ENCODE peak calls at places on chromosomes 13 and 19, in eight cellular contexts. O, N, C, L, B, P, T and W are unnamed samples.

GRCh38 chr19:17448190-17448967 is at the start of gene TMEM221:
- DNase-seq in O (no peak), N (no peak), C (no peak), L (no peak), B (peak), P (no peak), T (peak), W (no peak)

GRCh38 chr19:9362905-9363304 is at the start of gene ZNF177:
- DNase-seq in O (no peak), N (no peak), C (peak), L (no peak), B (no peak), P (peak), T (no peak), W (no peak)

GRCh38 chr13:61358599-61358998 is 57.0 kb downstream of the PCDH20 start:
- DNase-seq in O (no peak), N (no peak), C (no peak), L (no peak), B (no peak), P (no peak), T (no peak), W (no peak)

GRCh38 chr13:49585220-49586157 is at the start of gene RCBTB1:
- DNase-seq in O (peak), N (no peak), C (peak), L (peak), B (peak), P (peak), T (peak), W (no peak)

GRCh38 chr19:45474941-45475516 is 7.2 kb downstream of the FOSB start:
- DNase-seq in O (no peak), N (no peak), C (peak), L (no peak), B (no peak), P (no peak), T (peak), W (no peak)

GRCh38 chr19:45569619-45570421 is 14.8 kb downstream of the OPA3 start:
- DNase-seq in O (peak), N (no peak), C (no peak), L (no peak), B (peak), P (peak), T (peak), W (no peak)

GRCh38 chr19:49331616-49332055 is 3.6 kb upstream of the CD37 start:
- DNase-seq in O (no peak), N (no peak), C (peak), L (no peak), B (peak), P (peak), T (peak), W (peak)

GRCh38 chr19:17347361-17347760 is 10.0 kb downstream of the GTPBP3 start:
- DNase-seq in O (no peak), N (no peak), C (no peak), L (no peak), B (no peak), P (peak), T (peak), W (no peak)

GRCh38 chr19:39446365-39447084 is 1.1 kb downstream of the SUPT5H start:
- DNase-seq in O (no peak), N (no peak), C (no peak), L (no peak), B (no peak), P (no peak), T (no peak), W (no peak)

DNA sequence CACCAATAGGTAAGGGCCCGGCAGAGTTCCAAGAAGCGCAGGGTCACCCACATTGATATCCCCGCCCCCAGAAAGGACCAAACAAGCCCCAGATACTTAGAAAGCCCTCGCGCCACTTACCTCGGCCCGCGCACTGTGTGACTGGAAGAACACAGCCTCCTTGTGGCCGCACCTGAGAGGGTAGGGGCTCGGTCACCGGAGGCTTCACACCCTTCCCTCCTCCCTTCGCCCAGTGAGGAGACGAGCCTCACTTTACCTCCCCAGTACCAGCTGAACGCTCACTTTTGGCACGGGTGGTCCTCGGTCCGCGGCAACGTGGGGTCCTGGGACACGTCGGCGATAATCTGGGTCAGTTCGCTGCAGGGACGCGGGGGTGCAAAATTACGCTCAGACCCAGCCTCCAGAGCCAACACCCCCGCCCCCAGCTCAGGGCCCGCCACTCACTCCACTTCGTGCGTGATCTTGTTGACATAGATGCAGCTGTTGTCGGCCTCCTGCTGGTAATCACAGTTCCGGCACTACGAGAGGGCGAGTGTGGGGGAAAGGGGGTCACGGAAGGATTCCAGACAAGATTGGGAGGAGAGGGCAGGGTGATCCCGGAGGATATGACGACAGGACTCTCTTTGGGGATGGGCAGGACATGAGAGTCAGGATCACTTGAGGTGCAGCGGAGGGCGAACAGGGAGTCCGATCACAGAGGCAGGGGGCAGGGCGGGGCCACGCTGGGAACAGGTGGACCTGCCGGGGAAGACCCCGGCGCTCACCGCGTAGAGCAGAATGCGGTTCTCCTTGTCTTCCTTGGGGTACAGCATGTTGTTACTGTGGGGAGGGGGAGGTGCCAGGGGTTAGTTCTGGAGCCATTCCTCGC is 546 bp downstream of the POLR2I start:
- DNase-seq in O (no peak), N (no peak), C (peak), L (no peak), B (no peak), P (peak), T (peak), W (no peak)
- TF ChIP-seq CTCF in O (no peak), N (peak), C (peak), L (no peak), B (peak), P (peak), T (no peak), W (peak)

GRCh38 chr13:52845766-52846566 is 2.5 kb downstream of the PCDH8 start:
- DNase-seq in O (no peak), N (no peak), C (no peak), L (no peak), B (no peak), P (peak), T (peak), W (no peak)

GRCh38 chr13:52846567-52847321 is 1.7 kb downstream of the PCDH8 start:
- DNase-seq in O (no peak), N (no peak), C (no peak), L (no peak), B (no peak), P (peak), T (peak), W (no peak)

GRCh38 chr13:52847682-52848432 is 583 bp downstream of the PCDH8 start:
- DNase-seq in O (no peak), N (no peak), C (no peak), L (no peak), B (no peak), P (no peak), T (no peak), W (no peak)

GRCh38 chr13:52847322-52847681 is 1.1 kb downstream of the PCDH8 start:
- DNase-seq in O (no peak), N (no peak), C (no peak), L (no peak), B (no peak), P (no peak), T (no peak), W (no peak)

GRCh38 chr13:52845334-52845761 is 3.1 kb downstream of the PCDH8 start:
- DNase-seq in O (no peak), N (no peak), C (no peak), L (no peak), B (no peak), P (no peak), T (no peak), W (no peak)
- H3K4me3 ChIP-seq in O (no peak), N (no peak), C (no peak), L (no peak), B (no peak), P (no peak), T (no peak), W (no peak)

GRCh38 chr13:110887955-110888333 is 26.9 kb downstream of the ANKRD10 start:
- DNase-seq in O (no peak), N (no peak), C (no peak), L (no peak), B (no peak), P (no peak), T (no peak), W (no peak)

GRCh38 chr13:110886475-110887241 is 28.2 kb downstream of the ANKRD10 start:
- DNase-seq in O (no peak), N (no peak), C (no peak), L (no peak), B (no peak), P (no peak), T (no peak), W (no peak)

GRCh38 chr13:110887242-110887954 is 27.5 kb downstream of the ANKRD10 start:
- DNase-seq in O (no peak), N (no peak), C (no peak), L (no peak), B (no peak), P (peak), T (no peak), W (no peak)

GRCh38 chr13:110885516-110885915 is 29.4 kb downstream of the ANKRD10 start:
- DNase-seq in O (no peak), N (no peak), C (no peak), L (no peak), B (no peak), P (no peak), T (no peak), W (no peak)

DNA sequence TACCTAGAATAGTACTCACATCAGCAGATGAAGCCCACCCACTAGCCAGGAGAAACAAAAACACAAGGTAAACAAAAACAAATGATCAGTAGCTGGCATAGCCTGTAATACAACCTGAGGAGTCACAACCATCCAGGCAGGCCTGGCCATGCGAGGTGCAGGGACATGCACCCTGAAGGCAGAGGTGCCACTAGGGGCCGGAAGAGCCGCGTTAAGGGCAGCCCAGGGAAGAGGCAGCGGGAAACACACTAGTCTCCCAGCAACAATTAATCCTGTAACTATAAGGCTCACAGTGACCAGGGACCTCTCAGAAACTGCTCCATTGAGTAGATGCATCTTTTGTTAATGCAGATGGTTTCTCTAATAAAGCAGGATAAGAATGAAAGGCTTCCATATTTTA is 28.9 kb downstream of the ANKRD10 start:
- DNase-seq in O (no peak), N (no peak), C (no peak), L (no peak), B (no peak), P (no peak), T (no peak), W (no peak)
- TF ChIP-seq CTCF in O (no peak), N (no peak), C (peak), L (no peak), B (no peak), P (no peak), T (no peak), W (no peak)

DNA sequence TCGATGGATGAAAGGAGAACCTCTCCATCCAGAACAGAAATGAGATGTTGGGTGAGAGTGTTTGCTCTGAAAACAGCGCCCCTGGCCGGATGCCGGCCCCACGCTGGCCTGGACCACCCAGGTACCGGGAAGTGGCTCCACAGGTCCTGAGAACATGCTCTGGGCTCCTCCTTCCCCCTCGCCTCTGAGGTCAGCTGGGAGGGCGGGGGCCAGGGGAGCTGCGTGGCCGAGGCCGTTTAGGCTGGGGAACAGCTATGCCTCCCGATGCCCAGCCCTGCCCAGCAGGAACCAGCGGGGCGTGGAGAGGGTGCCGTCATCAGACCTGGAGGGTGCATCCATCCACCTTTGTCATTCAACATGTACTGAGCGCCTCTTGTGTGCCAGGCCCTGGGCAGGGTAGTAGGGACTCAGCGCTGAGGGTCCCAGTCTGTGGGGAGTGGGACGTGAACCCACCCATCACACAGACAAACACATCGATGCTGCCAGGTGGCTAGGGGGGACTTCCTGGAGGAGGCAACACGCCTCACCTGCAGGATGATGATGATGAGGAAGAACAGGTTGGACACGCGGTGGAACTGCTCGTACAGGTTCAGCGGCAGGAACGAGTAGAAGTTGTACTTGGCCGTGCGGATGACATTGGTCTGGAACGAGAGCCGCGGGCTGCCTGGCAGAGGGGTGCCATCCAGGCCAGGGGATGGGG is 4.2 kb downstream of the ATP8B3 start:
- DNase-seq in O (no peak), N (no peak), C (no peak), L (no peak), B (no peak), P (peak), T (no peak), W (no peak)
- H3K4me3 ChIP-seq in O (no peak), N (no peak), C (no peak), L (no peak), B (no peak), P (no peak), T (no peak), W (no peak)

DNA sequence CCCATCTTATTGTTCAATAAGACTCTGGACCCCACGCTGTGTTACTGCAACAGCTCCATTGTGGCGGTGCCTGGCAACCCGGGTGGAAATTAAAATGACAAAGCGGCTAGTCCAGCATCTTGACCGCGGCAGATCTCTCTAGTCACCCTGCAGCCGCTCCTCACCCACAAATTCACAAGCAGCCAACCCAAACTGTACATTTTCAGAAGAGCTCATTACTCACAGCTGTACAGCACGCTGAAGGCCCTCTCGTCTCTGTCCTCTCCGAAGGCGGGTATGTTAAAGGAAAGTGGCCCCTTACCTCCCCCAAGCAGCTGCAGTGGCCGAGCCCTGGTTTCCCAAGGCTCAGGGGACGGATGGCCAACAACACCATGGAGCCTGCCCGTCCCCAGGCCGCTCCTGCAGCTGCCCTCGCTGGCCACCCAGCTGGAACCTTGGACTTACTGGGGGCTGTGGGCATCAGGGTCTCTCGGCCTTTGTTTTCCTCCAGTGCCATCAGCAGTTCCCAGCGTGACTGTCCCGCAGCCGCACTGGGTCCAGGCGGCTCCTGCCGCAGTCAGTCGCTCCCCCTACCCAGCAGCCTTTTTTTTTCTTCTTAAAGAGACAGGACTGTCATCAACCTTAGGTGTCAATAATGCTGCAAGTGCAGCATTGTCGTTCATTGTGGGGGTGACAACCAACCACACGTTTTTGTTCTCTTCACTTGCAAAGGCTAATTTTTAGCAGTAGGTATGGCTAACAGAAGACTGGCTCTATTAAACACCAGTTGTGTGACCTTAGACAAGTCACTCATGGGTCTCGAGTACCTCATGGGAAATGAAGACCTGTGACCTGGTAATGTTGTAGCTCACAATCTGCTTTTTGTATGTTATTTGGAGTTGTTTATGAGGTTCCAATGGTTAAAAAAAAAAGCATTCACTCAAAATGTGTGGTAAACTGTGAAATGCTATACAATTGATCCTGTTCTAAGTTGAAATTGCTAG is at the start of gene SACS:
- DNase-seq in O (peak), N (no peak), C (peak), L (no peak), B (no peak), P (peak), T (peak), W (no peak)
- TF ChIP-seq CTCF in O (no peak), N (no peak), C (no peak), L (no peak), B (no peak), P (no peak), T (no peak), W (no peak)

GRCh38 chr19:30651691-30652090 is 279.5 kb downstream of the ZNF536 start:
- DNase-seq in O (no peak), N (no peak), C (no peak), L (no peak), B (no peak), P (no peak), T (no peak), W (no peak)

GRCh38 chr19:30649149-30649548 is 277.0 kb downstream of the ZNF536 start:
- DNase-seq in O (no peak), N (no peak), C (no peak), L (no peak), B (no peak), P (no peak), T (no peak), W (no peak)

GRCh38 chr19:30648321-30648720 is 276.1 kb downstream of the ZNF536 start:
- DNase-seq in O (no peak), N (no peak), C (no peak), L (no peak), B (no peak), P (peak), T (no peak), W (no peak)

GRCh38 chr19:30649934-30650614 is 277.9 kb downstream of the ZNF536 start:
- DNase-seq in O (no peak), N (peak), C (peak), L (no peak), B (no peak), P (peak), T (peak), W (no peak)

GRCh38 chr19:30651066-30651465 is 278.9 kb downstream of the ZNF536 start:
- DNase-seq in O (no peak), N (no peak), C (no peak), L (no peak), B (no peak), P (no peak), T (no peak), W (no peak)
- H3K4me3 ChIP-seq in O (no peak), N (no peak), C (no peak), L (no peak), B (no peak), P (no peak), T (no peak), W (no peak)